ENCODE peak calls at places on chromosomes 13 and 19, in ten cellular contexts. V is HCT116; S is H9; X is thoracic aorta; D is OCI-LY7; P is transverse colon; K is fibroblast of lung; N is heart left ventricle; G is CD8-positive, alpha-beta T cell; W is upper lobe of left lung. U is an unnamed sample.
A peak's percentile ranks its signal among the peaks of the same experiment; 100 is the strongest.

GRCh38 chr13:76350399-76350798 is 535.8 kb downstream of the KCTD12 start:
- DNase-seq in V (no peak), S (no peak), X (no peak), D (no peak), P (no peak), K (peak; percentile 69), N (no peak), G (no peak), W (no peak), U (no peak)

GRCh38 chr19:33946535-33947323 is 150.1 kb downstream of the KCTD15 start:
- DNase-seq in V (no peak), S (no peak), X (no peak), D (no peak), P (no peak), K (no peak), N (no peak), G (no peak), W (no peak), U (peak; percentile 42)

GRCh38 chr19:7751157-7751783 is 3.9 kb upstream of the CD209 start:
- DNase-seq in V (no peak), S (no peak), X (no peak), D (peak; percentile 18), P (no peak), K (no peak), N (no peak), G (no peak), W (no peak), U (no peak)

GRCh38 chr19:4493104-4493928 is 21.2 kb downstream of the HDGFL2 start:
- DNase-seq in V (no peak), S (no peak), X (no peak), D (no peak), P (no peak), K (no peak), N (no peak), G (no peak), W (peak; percentile 77), U (no peak)

GRCh38 chr19:6066661-6067646 is 43.3 kb downstream of the RFX2 start:
- DNase-seq in V (no peak), S (peak; percentile 79), X (peak; percentile 96), D (no peak), P (peak; percentile 91), K (peak; percentile 87), N (peak; percentile 94), G (peak; percentile 38), W (no peak), U (no peak)

GRCh38 chr19:40233811-40234389 is 7.4 kb upstream of the CCNP start:
- DNase-seq in V (no peak), S (no peak), X (no peak), D (no peak), P (no peak), K (no peak), N (no peak), G (no peak), W (peak; percentile 65), U (no peak)

GRCh38 chr19:16566161-16566560 is 6.1 kb downstream of the SLC35E1 start:
- DNase-seq in V (no peak), S (no peak), X (no peak), D (no peak), P (peak; percentile 51), K (no peak), N (no peak), G (peak; percentile 79), W (no peak), U (no peak)

GRCh38 chr13:26604784-26605183 is 47.3 kb downstream of the WASF3 start:
- DNase-seq in V (no peak), S (no peak), X (no peak), D (no peak), P (peak; percentile 15), K (no peak), N (no peak), G (no peak), W (no peak), U (no peak)

GRCh38 chr13:104532131-104532530 is 1465.9 kb upstream of the SLC10A2 start:
- DNase-seq in V (no peak), S (no peak), X (no peak), D (no peak), P (no peak), K (no peak), N (no peak), G (no peak), W (no peak), U (no peak)

GRCh38 chr19:2613507-2614295 is 88.8 kb downstream of the GNG7 start:
- DNase-seq in V (no peak), S (peak; percentile 71), X (no peak), D (peak; percentile 92), P (peak; percentile 50), K (peak; percentile 42), N (no peak), G (peak; percentile 69), W (peak; percentile 73), U (peak; percentile 26)
- TF ChIP-seq CTCF in V (peak; percentile 91), S (peak; percentile 93), X (peak; percentile 86), D (peak; percentile 95), P (peak; percentile 73), K (peak; percentile 91), N (peak; percentile 81), G (peak; percentile 80), W (peak; percentile 84), U (peak; percentile 96)

GRCh38 chr19:49475191-49475932 is 1.3 kb downstream of the FLT3LG start:
- DNase-seq in V (no peak), S (peak; percentile 27), X (no peak), D (no peak), P (no peak), K (no peak), N (no peak), G (peak; percentile 29), W (no peak), U (no peak)

GRCh38 chr19:49473868-49474544 is at the start of gene FLT3LG:
- DNase-seq in V (no peak), S (peak; percentile 68), X (no peak), D (peak; percentile 87), P (peak; percentile 83), K (peak; percentile 78), N (peak; percentile 83), G (peak; percentile 91), W (peak; percentile 97), U (peak; percentile 59)

GRCh38 chr19:49470615-49470978 is 3.4 kb upstream of the FLT3LG start:
- DNase-seq in V (no peak), S (no peak), X (no peak), D (no peak), P (no peak), K (no peak), N (no peak), G (no peak), W (no peak), U (no peak)

GRCh38 chr19:49474545-49474930 is 523 bp downstream of the FLT3LG start:
- DNase-seq in V (no peak), S (no peak), X (no peak), D (no peak), P (no peak), K (no peak), N (no peak), G (no peak), W (no peak), U (no peak)

DNA sequence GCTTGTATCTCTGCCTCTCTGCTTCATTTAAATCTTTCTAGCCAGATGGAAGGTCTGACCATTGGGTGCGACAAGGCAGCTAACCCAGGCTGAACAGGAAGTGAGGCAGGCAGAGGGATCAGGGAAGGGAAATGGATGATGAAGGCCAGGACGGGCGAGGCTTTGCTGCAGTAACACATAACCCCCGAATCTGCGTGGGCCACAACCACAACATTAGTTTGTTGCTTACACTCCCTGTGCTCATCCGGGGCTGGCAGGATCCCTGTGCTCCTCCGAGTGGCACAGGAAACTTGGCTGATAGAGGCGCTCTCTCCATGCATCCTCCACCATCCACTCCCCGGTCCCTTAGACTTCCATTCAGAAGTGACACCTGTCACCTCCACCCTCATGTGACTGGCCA is 1.1 kb upstream of the FLT3LG start:
- DNase-seq in V (no peak), S (no peak), X (no peak), D (no peak), P (no peak), K (no peak), N (no peak), G (no peak), W (no peak), U (no peak)
- H3K27ac ChIP-seq in V (no peak overlapping the region), S (no peak overlapping the region), X (no peak overlapping the region), D (no peak overlapping the region), P (no peak overlapping the region), K (no peak overlapping the region), N (no peak overlapping the region), G (peak overlapping the region; percentile 96), W (peak overlapping the region; percentile 90), U (no peak overlapping the region)

GRCh38 chr13:41942462-41943094 is 18.3 kb downstream of the VWA8 start:
- DNase-seq in V (no peak), S (peak; percentile 56), X (no peak), D (peak; percentile 13), P (no peak), K (peak; percentile 68), N (no peak), G (no peak), W (no peak), U (peak; percentile 16)
- TF ChIP-seq CTCF in V (peak; percentile 33), S (peak; percentile 54), X (no peak), D (peak; percentile 46), P (no peak), K (peak; percentile 63), N (no peak), G (no peak), W (no peak), U (no peak)

GRCh38 chr13:29835280-29836061 is 14.9 kb downstream of the UBL3 start:
- DNase-seq in V (no peak), S (peak; percentile 41), X (no peak), D (no peak), P (no peak), K (no peak), N (no peak), G (no peak), W (no peak), U (no peak)
- H3K27ac ChIP-seq in V (no peak overlapping the region), S (no peak overlapping the region), X (no peak overlapping the region), D (no peak overlapping the region), P (no peak overlapping the region), K (no peak overlapping the region), N (no peak overlapping the region), G (no peak overlapping the region), W (no peak overlapping the region), U (no peak overlapping the region)